ENCODE peak calls at places on chromosome 18, in seven cellular contexts. One of them, this sample, is unnamed.

GRCh38 chr18:76985951-76986236 is 146.7 kb downstream of the MBP start:
- DNase-seq in naive B cell: no peak
- DNase-seq in stimulated activated CD8-positive, alpha-beta memory T cell treated with anti-CD3 and anti-CD28 coated beads, Interleukin-4, amount 100 ng/mL, for 1 hour: no peak
- DNase-seq in NCI-H1092 treated with DMSO at 0.1 percent for 48 hours: no peak
- DNase-seq in hypothalamus: no peak
- DNase-seq in AG10803: no peak
- DNase-seq in stimulated activated CD4-positive, alpha-beta T cell treated with anti-CD3 and anti-CD28 coated beads, Interleukin-1b, Interleukin-23, amount 100 ng/mL, for 4 hours: no peak
- DNase-seq in this sample: no peak

GRCh38 chr18:11842562-11842961 is 8.7 kb upstream of the CHMP1B start:
- DNase-seq in NCI-H1092 treated with DMSO at 0.1 percent for 48 hours: no peak
- DNase-seq in AG10803: no peak
- DNase-seq in naive B cell: no peak
- DNase-seq in stimulated activated CD8-positive, alpha-beta memory T cell treated with anti-CD3 and anti-CD28 coated beads, Interleukin-4, amount 100 ng/mL, for 1 hour: no peak
- DNase-seq in hypothalamus: no peak
- DNase-seq in stimulated activated CD4-positive, alpha-beta T cell treated with anti-CD3 and anti-CD28 coated beads, Interleukin-1b, Interleukin-23, amount 100 ng/mL, for 4 hours: no peak
- DNase-seq in this sample: no peak

GRCh38 chr18:32201936-32202335 is 12.1 kb downstream of the MEP1B start:
- DNase-seq in NCI-H1092 treated with DMSO at 0.1 percent for 48 hours: no peak
- DNase-seq in stimulated activated CD4-positive, alpha-beta T cell treated with anti-CD3 and anti-CD28 coated beads, Interleukin-1b, Interleukin-23, amount 100 ng/mL, for 4 hours: no peak
- DNase-seq in hypothalamus: no peak
- DNase-seq in naive B cell: no peak
- DNase-seq in AG10803: no peak
- DNase-seq in stimulated activated CD8-positive, alpha-beta memory T cell treated with anti-CD3 and anti-CD28 coated beads, Interleukin-4, amount 100 ng/mL, for 1 hour: no peak
- DNase-seq in this sample: no peak

GRCh38 chr18:58473071-58473470 is 155.8 kb downstream of the ALPK2 start:
- DNase-seq in hypothalamus: no peak
- DNase-seq in stimulated activated CD8-positive, alpha-beta memory T cell treated with anti-CD3 and anti-CD28 coated beads, Interleukin-4, amount 100 ng/mL, for 1 hour: no peak
- DNase-seq in naive B cell: no peak
- DNase-seq in AG10803: no peak
- DNase-seq in NCI-H1092 treated with DMSO at 0.1 percent for 48 hours: no peak
- DNase-seq in stimulated activated CD4-positive, alpha-beta T cell treated with anti-CD3 and anti-CD28 coated beads, Interleukin-1b, Interleukin-23, amount 100 ng/mL, for 4 hours: no peak
- DNase-seq in this sample: no peak

GRCh38 chr18:6571239-6571602 is 156.5 kb upstream of the L3MBTL4 start:
- DNase-seq in stimulated activated CD8-positive, alpha-beta memory T cell treated with anti-CD3 and anti-CD28 coated beads, Interleukin-4, amount 100 ng/mL, for 1 hour: no peak
- DNase-seq in hypothalamus: no peak
- DNase-seq in naive B cell: no peak
- DNase-seq in stimulated activated CD4-positive, alpha-beta T cell treated with anti-CD3 and anti-CD28 coated beads, Interleukin-1b, Interleukin-23, amount 100 ng/mL, for 4 hours: no peak
- DNase-seq in AG10803: no peak
- DNase-seq in NCI-H1092 treated with DMSO at 0.1 percent for 48 hours: no peak
- DNase-seq in this sample: no peak

GRCh38 chr18:6434987-6435709 is 20.4 kb upstream of the L3MBTL4 start:
- DNase-seq in naive B cell: no peak
- DNase-seq in AG10803: no peak
- DNase-seq in hypothalamus: no peak
- DNase-seq in stimulated activated CD4-positive, alpha-beta T cell treated with anti-CD3 and anti-CD28 coated beads, Interleukin-1b, Interleukin-23, amount 100 ng/mL, for 4 hours: no peak
- DNase-seq in stimulated activated CD8-positive, alpha-beta memory T cell treated with anti-CD3 and anti-CD28 coated beads, Interleukin-4, amount 100 ng/mL, for 1 hour: no peak
- DNase-seq in NCI-H1092 treated with DMSO at 0.1 percent for 48 hours: no peak
- DNase-seq in this sample: no peak

GRCh38 chr18:71899707-71900483 is 644.2 kb downstream of the CBLN2 start:
- DNase-seq in stimulated activated CD4-positive, alpha-beta T cell treated with anti-CD3 and anti-CD28 coated beads, Interleukin-1b, Interleukin-23, amount 100 ng/mL, for 4 hours: no peak
- DNase-seq in NCI-H1092 treated with DMSO at 0.1 percent for 48 hours: peak
- DNase-seq in stimulated activated CD8-positive, alpha-beta memory T cell treated with anti-CD3 and anti-CD28 coated beads, Interleukin-4, amount 100 ng/mL, for 1 hour: no peak
- DNase-seq in hypothalamus: no peak
- DNase-seq in naive B cell: no peak
- DNase-seq in AG10803: no peak
- DNase-seq in this sample: no peak

GRCh38 chr18:80253236-80253635 is 5.9 kb upstream of the PARD6G start:
- DNase-seq in stimulated activated CD8-positive, alpha-beta memory T cell treated with anti-CD3 and anti-CD28 coated beads, Interleukin-4, amount 100 ng/mL, for 1 hour: no peak
- DNase-seq in hypothalamus: no peak
- DNase-seq in naive B cell: no peak
- DNase-seq in stimulated activated CD4-positive, alpha-beta T cell treated with anti-CD3 and anti-CD28 coated beads, Interleukin-1b, Interleukin-23, amount 100 ng/mL, for 4 hours: no peak
- DNase-seq in NCI-H1092 treated with DMSO at 0.1 percent for 48 hours: no peak
- DNase-seq in AG10803: no peak
- DNase-seq in this sample: no peak

GRCh38 chr18:58057291-58057965 is 13.4 kb downstream of the NEDD4L start:
- DNase-seq in naive B cell: no peak
- DNase-seq in stimulated activated CD4-positive, alpha-beta T cell treated with anti-CD3 and anti-CD28 coated beads, Interleukin-1b, Interleukin-23, amount 100 ng/mL, for 4 hours: no peak
- DNase-seq in NCI-H1092 treated with DMSO at 0.1 percent for 48 hours: peak
- DNase-seq in stimulated activated CD8-positive, alpha-beta memory T cell treated with anti-CD3 and anti-CD28 coated beads, Interleukin-4, amount 100 ng/mL, for 1 hour: no peak
- DNase-seq in hypothalamus: peak
- DNase-seq in AG10803: no peak
- DNase-seq in this sample: no peak

This sample was measured in KG1.